ENCODE peak calls at places on chromosomes 3 and 15, in ten cellular contexts. S is body of pancreas, B is IMR-90, A is ovary, H is NB4, W is A549, K is lower leg skin, F is adrenal gland, C is GM12891, O is Peyer's patch. I is an unnamed sample.

GRCh38 chr3:161150001-161150525 is 44.9 kb upstream of the B3GALNT1 start:
- DNase-seq in S (no peak), B (no peak), A (no peak), H (no peak), W (no peak), K (no peak), F (no peak), C (no peak), O (no peak), I (no peak)

GRCh38 chr3:123246846-123247245 is 45.1 kb downstream of the SEC22A start:
- DNase-seq in S (no peak), B (no peak), A (no peak), H (no peak), W (no peak), K (no peak), F (no peak), C (no peak), O (no peak), I (no peak)

GRCh38 chr3:113141543-113141942 is 69.8 kb upstream of the BOC start:
- DNase-seq in S (no peak), B (no peak), A (no peak), H (no peak), W (no peak), K (no peak), F (no peak), C (no peak), O (no peak), I (no peak)

GRCh38 chr3:149501524-149501923 is 27.0 kb downstream of the TM4SF4 start:
- DNase-seq in S (no peak), B (peak; percentile 91), A (no peak), H (no peak), W (no peak), K (no peak), F (no peak), C (no peak), O (no peak), I (no peak)

GRCh38 chr3:40309925-40310635 is 573 bp downstream of the EIF1B start:
- DNase-seq in S (peak; percentile 47), B (peak; percentile 41), A (peak; percentile 83), H (no peak), W (no peak), K (peak; percentile 90), F (peak; percentile 70), C (peak; percentile 22), O (peak; percentile 62), I (peak; percentile 53)

GRCh38 chr3:35899245-35899644 is 259.9 kb downstream of the ARPP21 start:
- DNase-seq in S (no peak), B (no peak), A (no peak), H (no peak), W (no peak), K (no peak), F (no peak), C (no peak), O (no peak), I (no peak)

GRCh38 chr15:99121691-99122410 is 17.0 kb downstream of the SYNM start:
- DNase-seq in S (no peak), B (no peak), A (no peak), H (no peak), W (no peak), K (no peak), F (no peak), C (no peak), O (no peak), I (no peak)

GRCh38 chr3:124119056-124119721 is 127.3 kb upstream of the ROPN1 start:
- DNase-seq in S (no peak), B (peak; percentile 88), A (no peak), H (no peak), W (no peak), K (no peak), F (peak; percentile 32), C (no peak), O (no peak), I (no peak)

GRCh38 chr3:46926871-46927717 is 49.5 kb downstream of the CCDC12 start:
- DNase-seq in S (peak; percentile 11), B (no peak), A (no peak), H (peak; percentile 92), W (no peak), K (no peak), F (no peak), C (peak; percentile 73), O (peak; percentile 84), I (no peak)

GRCh38 chr3:21620511-21621395 is 130.3 kb downstream of the ZNF385D start:
- DNase-seq in S (no peak), B (no peak), A (no peak), H (no peak), W (no peak), K (no peak), F (no peak), C (no peak), O (no peak), I (no peak)

DNA sequence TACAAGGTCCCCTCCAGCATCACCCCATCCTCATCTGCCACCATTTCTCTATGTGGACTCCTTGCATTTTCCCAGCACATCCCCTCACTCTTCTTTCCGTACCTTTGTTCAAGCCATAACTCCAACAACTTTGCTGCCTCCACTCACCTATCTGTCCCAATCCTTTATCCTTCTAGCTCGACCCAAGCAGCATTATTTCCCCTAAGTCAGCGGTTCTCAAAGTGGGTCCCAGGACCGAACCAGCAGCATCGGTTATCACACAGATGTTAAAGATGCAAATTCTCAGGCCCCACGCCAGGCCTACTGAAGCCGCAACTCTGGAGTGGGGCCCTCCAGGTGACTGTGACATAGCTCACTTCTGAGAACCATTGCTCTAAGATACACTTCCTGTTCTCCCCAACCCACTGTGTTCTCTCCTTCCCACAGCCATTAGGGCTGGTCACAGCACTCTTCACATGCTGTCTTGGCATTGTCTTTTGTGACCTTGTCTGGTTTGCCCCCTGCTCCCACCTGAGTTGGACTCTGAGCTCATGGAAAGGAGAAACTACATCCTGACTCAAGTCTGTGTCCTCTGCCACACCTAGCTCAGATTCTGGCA is 56.2 kb downstream of the AAGAB start:
- DNase-seq in S (no peak), B (no peak), A (no peak), H (no peak), W (no peak), K (no peak), F (no peak), C (no peak), O (no peak), I (no peak)
- TF ChIP-seq POLR2A in S (no peak), B (no peak), A (no peak), H (no peak), W (no peak), K (no peak), F (no peak), C (no peak), O (no peak), I (no peak)

DNA sequence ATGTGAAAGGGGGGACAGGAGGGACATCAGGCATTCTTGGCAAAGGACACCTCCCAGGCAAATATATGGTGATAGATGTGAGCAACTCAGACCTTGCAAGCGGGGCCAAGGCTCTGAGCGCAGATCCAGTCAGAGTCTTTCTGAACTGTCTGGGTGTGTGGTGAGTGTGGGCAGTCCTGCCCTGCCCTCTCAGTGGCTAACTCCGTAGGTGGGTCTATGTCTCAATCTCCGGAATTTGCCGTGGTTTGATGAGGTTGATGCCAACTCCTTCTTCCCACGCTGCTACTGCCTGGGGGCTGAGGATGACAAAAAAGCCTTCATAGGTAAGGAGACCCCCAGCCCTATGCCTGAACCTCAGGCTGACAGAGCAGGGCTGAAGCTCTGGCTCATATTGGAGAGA is 7.4 kb downstream of the TTLL3 start:
- DNase-seq in S (no peak), B (no peak), A (no peak), H (no peak), W (no peak), K (no peak), F (no peak), C (no peak), O (no peak), I (no peak)
- TF ChIP-seq POLR2A in S (no peak), B (no peak), A (no peak), H (no peak), W (no peak), K (no peak), F (no peak), C (no peak), O (no peak), I (no peak)

DNA sequence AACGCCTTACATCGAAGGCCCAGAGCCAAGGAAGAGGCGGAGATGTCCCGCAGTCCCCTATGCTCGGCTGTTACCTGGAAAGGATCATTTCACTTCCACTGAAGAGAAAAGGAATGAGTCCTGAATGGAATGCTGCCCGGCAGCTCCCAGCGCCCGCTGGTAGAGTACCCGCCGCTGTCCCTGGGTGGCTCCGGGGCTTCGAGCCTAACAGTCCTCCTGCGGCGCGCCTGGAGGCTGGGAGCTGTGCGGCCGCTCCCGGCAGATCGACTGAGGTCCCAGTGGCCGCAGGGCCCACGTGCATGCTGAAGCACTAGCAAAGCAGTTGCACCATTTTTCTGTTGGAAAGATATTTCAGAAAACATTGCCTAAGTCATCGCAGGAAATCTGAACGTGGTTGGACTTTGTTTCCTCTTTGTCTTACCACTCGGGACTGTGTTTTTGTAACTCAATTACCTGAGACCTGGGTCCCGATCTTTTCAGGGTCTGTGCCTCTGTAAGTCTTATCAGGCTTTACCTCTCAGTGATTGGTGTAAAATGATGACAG is 984 bp downstream of the RNU6-1 start:
- DNase-seq in S (peak; percentile 79), B (no peak), A (peak; percentile 61), H (peak; percentile 72), W (no peak), K (no peak), F (peak; percentile 63), C (no peak), O (peak; percentile 64), I (peak; percentile 84)
- TF ChIP-seq POLR2A in S (peak; percentile 51), B (no peak), A (no peak), H (no peak), W (no peak), K (no peak), F (peak; percentile 42), C (no peak), O (no peak), I (no peak)

GRCh38 chr15:66494262-66494661 is 3.3 kb downstream of the SNAPC5 start:
- DNase-seq in S (no peak), B (no peak), A (no peak), H (no peak), W (no peak), K (no peak), F (peak; percentile 3), C (no peak), O (no peak), I (no peak)

GRCh38 chr15:66489179-66489791 is 8.3 kb downstream of the SNAPC5 start:
- DNase-seq in S (no peak), B (no peak), A (no peak), H (no peak), W (no peak), K (peak; percentile 76), F (no peak), C (no peak), O (no peak), I (no peak)

GRCh38 chr15:66488525-66488924 is 9.0 kb downstream of the SNAPC5 start:
- DNase-seq in S (peak; percentile 30), B (no peak), A (no peak), H (no peak), W (no peak), K (no peak), F (no peak), C (no peak), O (no peak), I (no peak)

GRCh38 chr15:66486887-66487286 is 10.7 kb downstream of the SNAPC5 start:
- DNase-seq in S (no peak), B (no peak), A (no peak), H (no peak), W (no peak), K (no peak), F (no peak), C (no peak), O (no peak), I (no peak)

DNA sequence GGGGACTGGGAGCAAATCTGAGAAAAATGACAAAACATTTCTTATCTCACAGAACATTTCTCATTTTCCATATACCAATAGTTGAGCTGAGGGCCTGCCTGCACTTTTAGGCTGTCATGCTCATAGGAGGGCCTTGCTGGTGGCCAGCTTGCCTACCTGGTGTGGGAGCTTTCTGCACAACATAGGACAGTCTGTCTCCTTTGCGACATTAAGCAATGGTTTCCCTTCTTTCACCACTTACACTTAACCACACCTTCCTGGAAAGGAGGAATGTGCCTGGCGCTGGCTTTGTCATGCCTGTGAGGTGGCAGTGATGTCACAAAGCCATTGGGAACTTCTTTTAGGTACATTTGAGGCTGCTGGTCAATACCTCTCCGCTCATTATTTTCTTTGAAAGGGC is 5.7 kb downstream of the SNAPC5 start:
- DNase-seq in S (no peak), B (no peak), A (no peak), H (no peak), W (no peak), K (no peak), F (peak; percentile 10), C (no peak), O (no peak), I (no peak)
- TF ChIP-seq POLR2A in S (no peak), B (no peak), A (no peak), H (no peak), W (no peak), K (no peak), F (no peak), C (no peak), O (no peak), I (no peak)

I was measured in heart left ventricle.